ENCODE peak calls at places on chromosomes 6 and 20, in nine cellular contexts. One of them, this sample, is unnamed.

GRCh38 chr6:13428528-13429405 is 58.6 kb downstream of the GFOD1 start:
- DNase-seq in SK-N-SH: no peak
- DNase-seq in K562: no peak
- DNase-seq in endothelial cell of umbilical vein: no peak
- DNase-seq in Panc1: no peak
- DNase-seq in GM12878: peak; percentile 27
- DNase-seq in stomach: no peak
- DNase-seq in H1: no peak
- DNase-seq in spleen: peak; percentile 75
- DNase-seq in this sample: no peak

GRCh38 chr6:52887912-52888535 is 21.5 kb downstream of the GSTA3 start:
- DNase-seq in GM12878: no peak
- DNase-seq in SK-N-SH: no peak
- DNase-seq in H1: no peak
- DNase-seq in spleen: no peak
- DNase-seq in Panc1: no peak
- DNase-seq in K562: no peak
- DNase-seq in endothelial cell of umbilical vein: no peak
- DNase-seq in stomach: no peak
- DNase-seq in this sample: no peak

GRCh38 chr6:162921062-162921461 is 193.3 kb downstream of the PACRG start:
- DNase-seq in spleen: no peak
- DNase-seq in stomach: no peak
- DNase-seq in SK-N-SH: no peak
- DNase-seq in Panc1: no peak
- DNase-seq in K562: no peak
- DNase-seq in endothelial cell of umbilical vein: no peak
- DNase-seq in GM12878: no peak
- DNase-seq in H1: no peak
- DNase-seq in this sample: no peak

GRCh38 chr6:20540683-20541082 is 6.4 kb downstream of the CDKAL1 start:
- DNase-seq in SK-N-SH: no peak
- DNase-seq in H1: no peak
- DNase-seq in spleen: no peak
- DNase-seq in GM12878: no peak
- DNase-seq in K562: no peak
- DNase-seq in Panc1: no peak
- DNase-seq in stomach: no peak
- DNase-seq in endothelial cell of umbilical vein: no peak
- DNase-seq in this sample: no peak

GRCh38 chr20:62523473-62524203 is 47.8 kb upstream of the GATA5 start:
- DNase-seq in GM12878: no peak
- DNase-seq in spleen: no peak
- DNase-seq in SK-N-SH: peak; percentile 60
- DNase-seq in endothelial cell of umbilical vein: no peak
- DNase-seq in K562: peak; percentile 99
- DNase-seq in Panc1: no peak
- DNase-seq in stomach: no peak
- DNase-seq in H1: no peak
- DNase-seq in this sample: no peak

GRCh38 chr20:10271470-10272219 is 53.0 kb downstream of the SNAP25 start:
- DNase-seq in SK-N-SH: no peak
- DNase-seq in H1: no peak
- DNase-seq in K562: no peak
- DNase-seq in stomach: no peak
- DNase-seq in GM12878: no peak
- DNase-seq in spleen: no peak
- DNase-seq in Panc1: no peak
- DNase-seq in endothelial cell of umbilical vein: no peak
- DNase-seq in this sample: no peak

GRCh38 chr6:135129139-135129867 is 51.8 kb upstream of the MYB start:
- DNase-seq in H1: no peak
- DNase-seq in stomach: no peak
- DNase-seq in endothelial cell of umbilical vein: no peak
- DNase-seq in Panc1: no peak
- DNase-seq in SK-N-SH: no peak
- DNase-seq in spleen: no peak
- DNase-seq in GM12878: no peak
- DNase-seq in K562: no peak
- DNase-seq in this sample: no peak

GRCh38 chr20:47597090-47597489 is 95.4 kb downstream of the NCOA3 start:
- DNase-seq in stomach: no peak
- DNase-seq in H1: no peak
- DNase-seq in endothelial cell of umbilical vein: no peak
- DNase-seq in Panc1: no peak
- DNase-seq in GM12878: no peak
- DNase-seq in K562: no peak
- DNase-seq in SK-N-SH: no peak
- DNase-seq in spleen: no peak
- DNase-seq in this sample: no peak

GRCh38 chr20:19775353-19776201 is 17.5 kb downstream of the RIN2 start:
- DNase-seq in spleen: no peak
- DNase-seq in stomach: peak; percentile 33
- DNase-seq in Panc1: no peak
- DNase-seq in K562: no peak
- DNase-seq in GM12878: no peak
- DNase-seq in SK-N-SH: no peak
- DNase-seq in endothelial cell of umbilical vein: no peak
- DNase-seq in H1: no peak
- DNase-seq in this sample: peak; percentile 73

GRCh38 chr6:162416845-162417537 is 310.6 kb downstream of the PRKN start:
- DNase-seq in spleen: no peak
- DNase-seq in H1: no peak
- DNase-seq in endothelial cell of umbilical vein: no peak
- DNase-seq in K562: no peak
- DNase-seq in SK-N-SH: peak; percentile 67
- DNase-seq in GM12878: no peak
- DNase-seq in Panc1: no peak
- DNase-seq in stomach: no peak
- DNase-seq in this sample: no peak

GRCh38 chr6:17281100-17281496 is at the start of gene RBM24:
- DNase-seq in endothelial cell of umbilical vein: peak; percentile 57
- DNase-seq in H1: no peak
- DNase-seq in stomach: peak; percentile 61
- DNase-seq in SK-N-SH: peak; percentile 78
- DNase-seq in GM12878: no peak
- DNase-seq in Panc1: no peak
- DNase-seq in K562: no peak
- DNase-seq in spleen: no peak
- DNase-seq in this sample: peak; percentile 40

GRCh38 chr20:33291830-33292355 is 8.9 kb downstream of the BPIFB1 start:
- DNase-seq in H1: peak; percentile 57
- DNase-seq in endothelial cell of umbilical vein: peak; percentile 26
- DNase-seq in spleen: peak; percentile 83
- DNase-seq in GM12878: no peak
- DNase-seq in Panc1: peak; percentile 42
- DNase-seq in SK-N-SH: peak; percentile 71
- DNase-seq in K562: peak; percentile 78
- DNase-seq in stomach: peak; percentile 69
- DNase-seq in this sample: no peak

GRCh38 chr6:1622851-1623768 is 13.4 kb downstream of the FOXC1 start:
- DNase-seq in endothelial cell of umbilical vein: no peak
- DNase-seq in K562: no peak
- DNase-seq in GM12878: no peak
- DNase-seq in Panc1: no peak
- DNase-seq in spleen: no peak
- DNase-seq in stomach: peak; percentile 23
- DNase-seq in H1: no peak
- DNase-seq in SK-N-SH: no peak
- DNase-seq in this sample: no peak

GRCh38 chr20:44056010-44056698 is 130.8 kb downstream of the JPH2 start:
- DNase-seq in GM12878: no peak
- DNase-seq in stomach: peak; percentile 29
- DNase-seq in H1: peak; percentile 29
- DNase-seq in endothelial cell of umbilical vein: peak; percentile 26
- DNase-seq in K562: peak; percentile 24
- DNase-seq in spleen: no peak
- DNase-seq in Panc1: no peak
- DNase-seq in SK-N-SH: peak; percentile 82
- DNase-seq in this sample: no peak

DNA sequence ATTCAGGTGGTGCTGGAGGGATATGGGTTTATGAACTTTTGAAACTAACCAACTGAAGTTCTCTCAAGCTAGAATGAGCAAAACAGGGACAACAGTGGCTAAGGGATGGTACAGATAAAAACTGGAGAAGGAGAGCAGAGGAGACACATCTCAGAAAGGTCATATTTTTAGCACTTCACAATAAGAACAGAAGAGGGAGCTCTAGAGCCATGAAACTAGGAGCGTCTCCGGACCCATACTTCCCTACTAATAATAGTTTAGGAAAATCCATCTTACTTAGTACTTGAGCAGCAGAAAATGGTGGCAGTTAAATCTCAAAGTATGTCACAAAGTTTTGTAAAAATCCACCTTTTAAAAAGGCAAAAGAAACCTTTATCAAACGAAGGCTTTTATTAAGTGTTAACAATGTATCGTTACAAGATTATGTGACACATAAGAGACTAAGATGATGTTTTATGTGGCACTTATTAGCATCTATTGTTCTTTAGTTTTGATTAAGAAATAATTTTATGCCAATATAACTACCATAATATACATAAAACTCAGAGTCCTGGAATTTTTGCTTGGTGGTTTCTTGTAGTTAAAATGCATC is 278.6 kb downstream of the TBC1D32 start:
- DNase-seq in H1: peak; percentile 3
- DNase-seq in SK-N-SH: peak; percentile 44
- DNase-seq in K562: peak; percentile 40
- DNase-seq in Panc1: peak; percentile 38
- DNase-seq in GM12878: peak; percentile 4
- DNase-seq in stomach: no peak
- DNase-seq in endothelial cell of umbilical vein: peak; percentile 58
- DNase-seq in spleen: no peak
- DNase-seq in this sample: no peak
- H3K27ac ChIP-seq in H1: no peak overlapping the region
- H3K27ac ChIP-seq in SK-N-SH: no peak overlapping the region
- H3K27ac ChIP-seq in K562: no peak overlapping the region
- H3K27ac ChIP-seq in Panc1: no peak overlapping the region
- H3K27ac ChIP-seq in GM12878: no peak overlapping the region
- H3K27ac ChIP-seq in stomach: no peak overlapping the region
- H3K27ac ChIP-seq in endothelial cell of umbilical vein: no peak overlapping the region
- H3K27ac ChIP-seq in spleen: no peak overlapping the region
- H3K27ac ChIP-seq in this sample: no peak overlapping the region

GRCh38 chr6:14759976-14760672 is 485.7 kb upstream of the JARID2 start:
- DNase-seq in spleen: no peak
- DNase-seq in GM12878: no peak
- DNase-seq in H1: no peak
- DNase-seq in K562: no peak
- DNase-seq in Panc1: no peak
- DNase-seq in stomach: no peak
- DNase-seq in SK-N-SH: no peak
- DNase-seq in endothelial cell of umbilical vein: no peak
- DNase-seq in this sample: no peak
- TF ChIP-seq POLR2AphosphoS5 in spleen: no peak
- TF ChIP-seq POLR2AphosphoS5 in GM12878: no peak
- TF ChIP-seq POLR2AphosphoS5 in H1: no peak
- TF ChIP-seq POLR2AphosphoS5 in K562: no peak
- TF ChIP-seq POLR2AphosphoS5 in Panc1: no peak
- TF ChIP-seq POLR2AphosphoS5 in stomach: no peak
- TF ChIP-seq POLR2AphosphoS5 in SK-N-SH: no peak
- TF ChIP-seq POLR2AphosphoS5 in endothelial cell of umbilical vein: no peak
- TF ChIP-seq POLR2AphosphoS5 in this sample: no peak

DNA sequence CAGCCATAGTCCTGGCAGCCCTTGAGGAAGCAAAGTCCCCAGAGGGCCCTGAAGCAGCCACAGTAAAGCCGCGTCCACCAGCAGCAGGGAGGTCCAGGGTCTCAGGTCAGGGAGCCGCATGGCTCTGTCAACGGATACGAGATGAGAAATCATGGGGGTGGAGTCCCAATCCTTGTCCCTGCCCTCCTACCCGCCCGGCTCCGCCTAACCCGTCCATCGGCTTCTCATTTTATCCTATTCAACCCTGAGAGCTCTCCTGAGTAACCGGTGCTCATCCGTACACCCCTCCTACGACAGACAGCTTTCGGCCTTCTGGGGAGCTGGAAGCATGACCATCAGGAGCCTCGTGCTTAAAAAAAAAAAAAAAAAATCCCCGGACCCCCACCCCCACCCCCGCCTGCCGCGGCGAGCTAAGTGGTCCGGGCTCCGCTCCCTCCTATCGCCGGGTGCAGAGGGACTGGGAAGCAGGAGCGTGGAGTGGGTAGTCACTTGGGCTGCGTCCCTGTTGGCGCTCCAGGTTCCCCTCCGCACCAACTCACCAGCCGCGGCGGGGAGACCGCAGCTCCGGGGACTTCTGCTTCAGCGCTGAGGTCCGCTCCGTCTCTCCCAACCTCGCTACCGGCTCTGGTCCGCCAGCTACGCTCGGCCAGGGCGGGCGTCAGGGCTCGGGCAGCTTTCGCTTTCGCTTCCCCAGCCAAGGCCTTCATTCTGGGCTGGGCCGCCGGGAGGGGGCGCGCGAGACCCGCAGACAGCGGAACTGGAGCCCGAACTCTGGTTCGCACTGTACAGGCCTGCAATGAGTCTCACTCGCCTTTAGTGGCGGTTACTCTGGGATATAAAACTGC is at the start of gene TAP2:
- DNase-seq in SK-N-SH: peak; percentile 95
- DNase-seq in K562: peak; percentile 97
- DNase-seq in stomach: peak; percentile 98
- DNase-seq in Panc1: peak; percentile 63
- DNase-seq in H1: no peak
- DNase-seq in endothelial cell of umbilical vein: peak; percentile 94
- DNase-seq in spleen: peak; percentile 100
- DNase-seq in GM12878: no peak
- DNase-seq in this sample: peak; percentile 94
- H3K4me1 ChIP-seq in SK-N-SH: no peaks in the 10 kb centered on the region
- H3K4me1 ChIP-seq in K562: peaks cover 9% of the 10 kb centered on the region
- H3K4me1 ChIP-seq in stomach: peaks cover 45% of the 10 kb centered on the region
- H3K4me1 ChIP-seq in Panc1: peaks cover 9% of the 10 kb centered on the region
- H3K4me1 ChIP-seq in H1: no peaks in the 10 kb centered on the region
- H3K4me1 ChIP-seq in endothelial cell of umbilical vein: peaks cover 9% of the 10 kb centered on the region
- H3K4me1 ChIP-seq in spleen: peaks cover 72% of the 10 kb centered on the region
- H3K4me1 ChIP-seq in GM12878: peaks cover 60% of the 10 kb centered on the region
- H3K4me1 ChIP-seq in this sample: peaks cover 2% of the 10 kb centered on the region

GRCh38 chr6:161029195-161029809 is 37.7 kb downstream of the MAP3K4 start:
- DNase-seq in spleen: no peak
- DNase-seq in Panc1: no peak
- DNase-seq in endothelial cell of umbilical vein: no peak
- DNase-seq in SK-N-SH: no peak
- DNase-seq in GM12878: peak; percentile 88
- DNase-seq in H1: no peak
- DNase-seq in K562: no peak
- DNase-seq in stomach: no peak
- DNase-seq in this sample: no peak

GRCh38 chr6:161035981-161036263 is 44.4 kb downstream of the MAP3K4 start:
- DNase-seq in H1: no peak
- DNase-seq in SK-N-SH: no peak
- DNase-seq in Panc1: no peak
- DNase-seq in GM12878: no peak
- DNase-seq in K562: no peak
- DNase-seq in stomach: no peak
- DNase-seq in spleen: no peak
- DNase-seq in endothelial cell of umbilical vein: no peak
- DNase-seq in this sample: no peak

GRCh38 chr6:161033667-161034066 is 42.1 kb downstream of the MAP3K4 start:
- DNase-seq in spleen: no peak
- DNase-seq in SK-N-SH: no peak
- DNase-seq in K562: no peak
- DNase-seq in GM12878: no peak
- DNase-seq in H1: no peak
- DNase-seq in stomach: no peak
- DNase-seq in endothelial cell of umbilical vein: no peak
- DNase-seq in Panc1: no peak
- DNase-seq in this sample: no peak

GRCh38 chr6:161035182-161035980 is 43.8 kb downstream of the MAP3K4 start:
- DNase-seq in H1: no peak
- DNase-seq in spleen: no peak
- DNase-seq in stomach: no peak
- DNase-seq in GM12878: peak; percentile 51
- DNase-seq in K562: no peak
- DNase-seq in Panc1: no peak
- DNase-seq in SK-N-SH: no peak
- DNase-seq in endothelial cell of umbilical vein: no peak
- DNase-seq in this sample: no peak

GRCh38 chr6:161031721-161032495 is 40.3 kb downstream of the MAP3K4 start:
- DNase-seq in stomach: no peak
- DNase-seq in SK-N-SH: no peak
- DNase-seq in Panc1: no peak
- DNase-seq in H1: no peak
- DNase-seq in GM12878: no peak
- DNase-seq in endothelial cell of umbilical vein: peak; percentile 60
- DNase-seq in K562: no peak
- DNase-seq in spleen: no peak
- DNase-seq in this sample: no peak
- H3K27ac ChIP-seq in stomach: no peak overlapping the region
- H3K27ac ChIP-seq in SK-N-SH: peak overlapping the region; percentile 52
- H3K27ac ChIP-seq in Panc1: no peak overlapping the region
- H3K27ac ChIP-seq in H1: no peak overlapping the region
- H3K27ac ChIP-seq in GM12878: peak overlapping the region; percentile 14
- H3K27ac ChIP-seq in endothelial cell of umbilical vein: peak overlapping the region; percentile 44
- H3K27ac ChIP-seq in K562: no peak overlapping the region
- H3K27ac ChIP-seq in spleen: no peak overlapping the region
- H3K27ac ChIP-seq in this sample: no peak overlapping the region

This sample was measured in prostate gland.